ENCODE peak calls at places on chromosomes 11 and 22, in six cellular contexts. Z is neural progenitor cell, C is sigmoid colon, Q is psoas muscle, A is GM23248, T is breast epithelium. L is an unnamed sample.

GRCh38 chr11:86091566-86091965 is 22.7 kb upstream of the PICALM start:
- DNase-seq in Z (no peak), C (no peak), Q (no peak), A (peak; percentile 93), T (peak; percentile 50), L (peak; percentile 93)

GRCh38 chr22:50218996-50219727 is 18.4 kb downstream of the SELENOO start:
- DNase-seq in Z (no peak), C (peak; percentile 97), Q (peak; percentile 94), A (peak; percentile 68), T (peak; percentile 74), L (peak; percentile 58)

GRCh38 chr11:112968988-112969714 is 7.9 kb downstream of the NCAM1 start:
- DNase-seq in Z (no peak), C (no peak), Q (no peak), A (peak; percentile 43), T (no peak), L (no peak)

GRCh38 chr11:1778141-1778911 is 14.6 kb upstream of the CTSD start:
- DNase-seq in Z (no peak), C (peak; percentile 61), Q (no peak), A (no peak), T (no peak), L (no peak)

GRCh38 chr11:34214961-34215805 is 109.8 kb downstream of the NAT10 start:
- DNase-seq in Z (no peak), C (no peak), Q (no peak), A (peak; percentile 93), T (no peak), L (peak; percentile 89)

GRCh38 chr11:114616516-114616915 is 20.9 kb upstream of the NXPE4 start:
- DNase-seq in Z (no peak), C (no peak), Q (no peak), A (no peak), T (no peak), L (no peak)

GRCh38 chr11:2481253-2481652 is 36.4 kb downstream of the KCNQ1 start:
- DNase-seq in Z (no peak), C (no peak), Q (no peak), A (no peak), T (no peak), L (no peak)

GRCh38 chr22:42797021-42797420 is 60.1 kb downstream of the ARFGAP3 start:
- DNase-seq in Z (no peak), C (peak; percentile 87), Q (peak; percentile 79), A (no peak), T (no peak), L (no peak)

GRCh38 chr11:93481279-93481678 is 61.9 kb downstream of the SMCO4 start:
- DNase-seq in Z (no peak), C (no peak), Q (no peak), A (no peak), T (peak; percentile 29), L (no peak)

GRCh38 chr11:9765320-9766101 is 101.6 kb downstream of the SWAP70 start:
- DNase-seq in Z (peak; percentile 25), C (peak; percentile 82), Q (peak; percentile 89), A (peak; percentile 57), T (no peak), L (peak; percentile 68)

GRCh38 chr11:19652976-19653375 is 59.7 kb upstream of the NAV2 start:
- DNase-seq in Z (no peak), C (no peak), Q (no peak), A (no peak), T (no peak), L (no peak)

GRCh38 chr11:64675417-64676252 is 47.4 kb downstream of the NRXN2 start:
- DNase-seq in Z (no peak), C (peak; percentile 82), Q (peak; percentile 96), A (peak; percentile 97), T (no peak), L (peak; percentile 89)

GRCh38 chr11:117458275-117459120 is 130.8 kb downstream of the CEP164 start:
- DNase-seq in Z (no peak), C (no peak), Q (no peak), A (no peak), T (no peak), L (no peak)

GRCh38 chr22:48574776-48575566 is 1252.7 kb downstream of the BRD1 start:
- DNase-seq in Z (peak; percentile 92), C (no peak), Q (peak; percentile 51), A (peak; percentile 42), T (peak; percentile 32), L (peak; percentile 25)

GRCh38 chr11:85123752-85124231 is 503.4 kb downstream of the DLG2 start:
- DNase-seq in Z (no peak), C (no peak), Q (no peak), A (no peak), T (no peak), L (no peak)

GRCh38 chr22:48860557-48860956 is 967.1 kb downstream of the BRD1 start:
- DNase-seq in Z (no peak), C (peak; percentile 12), Q (no peak), A (no peak), T (no peak), L (no peak)

GRCh38 chr11:102382384-102382783 is 35.4 kb downstream of the BIRC2 start:
- DNase-seq in Z (no peak), C (no peak), Q (no peak), A (no peak), T (no peak), L (no peak)

GRCh38 chr11:8694137-8694536 is 11.5 kb downstream of the RPL27A start:
- DNase-seq in Z (no peak), C (no peak), Q (no peak), A (no peak), T (no peak), L (no peak)

GRCh38 chr11:64607381-64608259 is 16.6 kb downstream of the SLC22A12 start:
- DNase-seq in Z (peak; percentile 56), C (no peak), Q (no peak), A (peak; percentile 66), T (peak; percentile 27), L (peak; percentile 12)

GRCh38 chr11:93236741-93237675 is 39.2 kb upstream of the SLC36A4 start:
- DNase-seq in Z (peak; percentile 60), C (no peak), Q (no peak), A (peak; percentile 62), T (no peak), L (peak; percentile 5)

GRCh38 chr11:13091804-13092203 is 82.7 kb downstream of the RASSF10 start:
- DNase-seq in Z (no peak), C (no peak), Q (no peak), A (no peak), T (no peak), L (no peak)

GRCh38 chr22:22392131-22392530 is 116.4 kb downstream of the ZNF280B start:
- DNase-seq in Z (no peak), C (no peak), Q (no peak), A (no peak), T (no peak), L (no peak)

GRCh38 chr11:125170406-125171031 is 6.0 kb downstream of the PKNOX2 start:
- DNase-seq in Z (peak; percentile 65), C (peak; percentile 67), Q (peak; percentile 76), A (peak; percentile 20), T (no peak), L (peak; percentile 67)
- H3K4me3 ChIP-seq in Z (no peak overlapping the region), C (no peak overlapping the region), Q (peak overlapping the region; percentile 37), A (no peak overlapping the region), T (no peak overlapping the region), L (peak overlapping the region; percentile 6)

DNA sequence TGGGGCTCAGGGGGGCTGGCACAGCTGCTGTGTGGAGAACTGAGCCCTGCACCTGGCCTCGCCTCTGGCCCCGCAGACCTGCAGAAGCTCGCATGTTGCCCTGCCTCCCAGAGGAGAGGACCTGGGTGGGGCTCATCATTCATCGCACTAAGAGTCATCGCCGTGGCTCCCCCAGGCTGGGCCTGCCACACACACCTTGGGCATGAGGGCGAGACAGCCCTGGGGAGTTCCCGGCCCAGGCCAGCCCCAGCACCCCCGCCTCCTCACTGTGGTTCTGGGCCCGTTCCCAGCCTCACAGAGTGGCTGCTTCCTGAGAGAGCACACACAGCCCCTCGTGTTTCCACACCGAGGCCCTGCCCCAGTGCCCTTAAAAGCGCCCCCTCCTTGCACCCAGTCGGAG is 694.6 kb downstream of the TBC1D22A start:
- DNase-seq in Z (no peak), C (no peak), Q (no peak), A (no peak), T (no peak), L (no peak)
- H3K9me3 ChIP-seq in Z (peaks cover 24% of the 10 kb centered on the region), C (peaks cover 5% of the 10 kb centered on the region), Q (peaks cover 7% of the 10 kb centered on the region), A (peaks cover 7% of the 10 kb centered on the region), T (peaks cover 8% of the 10 kb centered on the region), L (no peaks in the 10 kb centered on the region)

GRCh38 chr11:67371549-67372231 is 1.7 kb downstream of the CLCF1 start:
- DNase-seq in Z (peak; percentile 64), C (peak; percentile 78), Q (no peak), A (peak; percentile 86), T (no peak), L (peak; percentile 52)

GRCh38 chr11:67370351-67371076 is 2.9 kb downstream of the CLCF1 start:
- DNase-seq in Z (peak; percentile 53), C (peak; percentile 76), Q (no peak), A (peak; percentile 57), T (no peak), L (peak; percentile 84)

GRCh38 chr11:67372232-67372992 is 986 bp downstream of the CLCF1 start:
- DNase-seq in Z (peak; percentile 69), C (peak; percentile 73), Q (no peak), A (peak; percentile 48), T (no peak), L (peak; percentile 64)

GRCh38 chr11:67369801-67370284 is 3.6 kb downstream of the CLCF1 start:
- DNase-seq in Z (no peak), C (peak; percentile 80), Q (no peak), A (peak; percentile 52), T (no peak), L (peak; percentile 50)

DNA sequence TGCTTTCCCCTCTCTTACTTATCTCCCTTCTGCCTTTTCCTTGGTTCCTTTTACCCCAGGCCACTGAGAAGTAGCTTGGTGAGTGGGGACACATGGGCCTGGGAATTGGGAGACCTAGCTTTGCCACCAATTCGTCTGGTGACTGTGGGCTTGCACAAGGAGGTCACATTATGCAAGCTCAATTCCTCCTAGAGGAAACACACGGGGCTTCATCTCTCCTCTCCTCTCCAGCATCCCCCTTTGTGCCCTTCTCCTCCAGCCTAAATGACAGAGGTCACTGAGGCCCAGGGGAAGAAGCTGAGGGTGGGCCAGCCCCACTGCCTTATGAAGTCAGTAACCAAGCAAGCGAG is 2.2 kb downstream of the CLCF1 start:
- DNase-seq in Z (no peak), C (no peak), Q (no peak), A (no peak), T (no peak), L (no peak)
- H3K4me3 ChIP-seq in Z (no peak overlapping the region), C (no peak overlapping the region), Q (no peak overlapping the region), A (peak overlapping the region; percentile 81), T (peak overlapping the region; percentile 94), L (peak overlapping the region; percentile 63)

DNA sequence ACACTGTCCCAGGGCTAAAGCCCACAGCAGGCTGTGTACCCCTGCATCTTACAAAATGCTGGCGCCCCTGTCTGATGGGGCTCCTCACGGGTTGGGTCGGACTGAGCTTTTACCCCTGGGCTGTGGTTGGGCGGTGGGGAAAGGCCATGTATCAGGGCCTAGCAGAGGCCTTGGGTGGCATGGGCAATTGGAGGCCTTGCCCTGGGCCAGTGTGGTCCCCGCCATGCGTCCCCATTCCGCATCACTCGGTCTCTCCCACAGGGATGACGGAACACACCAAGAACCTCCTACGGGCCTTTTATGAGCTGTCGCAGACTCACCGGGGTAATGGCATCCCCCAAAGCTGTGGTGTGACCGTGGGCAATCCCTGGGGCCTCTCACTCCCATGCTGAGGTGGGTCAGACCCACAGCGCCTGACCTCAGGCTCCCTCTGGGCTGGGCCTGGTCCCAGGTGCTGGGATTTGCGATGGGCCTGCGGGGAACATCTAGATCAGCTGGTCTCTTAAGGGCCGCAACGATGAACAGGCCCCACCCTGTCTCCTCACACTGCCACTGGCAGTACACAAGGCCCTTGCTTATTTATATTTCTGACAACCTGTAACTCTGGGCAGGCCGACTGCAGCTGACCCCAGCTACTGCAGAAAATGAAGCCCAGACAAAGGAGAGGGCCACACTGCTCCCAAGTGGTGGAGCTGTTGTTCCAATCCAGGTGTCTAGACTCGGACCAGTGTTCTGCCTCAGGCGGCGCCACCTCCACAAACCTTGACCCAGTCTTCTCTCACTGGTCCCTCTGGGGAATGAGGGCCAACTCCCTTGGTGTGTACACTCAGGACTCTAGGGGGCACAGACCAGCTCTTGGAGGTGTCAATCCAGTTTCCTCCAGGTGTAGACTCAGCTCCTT is 12.3 kb downstream of the SLC16A8 start:
- DNase-seq in Z (no peak), C (no peak), Q (peak; percentile 48), A (no peak), T (no peak), L (no peak)
- H3K9me3 ChIP-seq in Z (no peaks in the 10 kb centered on the region), C (no peaks in the 10 kb centered on the region), Q (no peaks in the 10 kb centered on the region), A (no peaks in the 10 kb centered on the region), T (no peaks in the 10 kb centered on the region), L (no peaks in the 10 kb centered on the region)

L was measured in MG63.